ENCODE peak calls at places on chromosomes 11 and 22, in nine cellular contexts. One of them, this sample, is unnamed.
A peak's percentile ranks its signal among the peaks of the same experiment; 100 is the strongest.

GRCh38 chr11:69134957-69135356 is 20.8 kb upstream of the SMIM38 start:
- DNase-seq in amygdala: no peak
- DNase-seq in activated T-cell treated with anti-CD3 and anti-CD28 coated beads, Interleukin-2, amount 50 U/mL, for 72 hours: no peak
- DNase-seq in A549: no peak
- DNase-seq in AG09319: no peak
- DNase-seq in psoas muscle: no peak
- DNase-seq in naive B cell: no peak
- DNase-seq in AG10803: no peak
- DNase-seq in GM12892: no peak
- DNase-seq in this sample: no peak

GRCh38 chr22:25059438-25059837 is 106.9 kb downstream of the KIAA1671 start:
- DNase-seq in amygdala: no peak
- DNase-seq in activated T-cell treated with anti-CD3 and anti-CD28 coated beads, Interleukin-2, amount 50 U/mL, for 72 hours: no peak
- DNase-seq in A549: no peak
- DNase-seq in AG09319: no peak
- DNase-seq in psoas muscle: no peak
- DNase-seq in naive B cell: no peak
- DNase-seq in AG10803: no peak
- DNase-seq in GM12892: no peak
- DNase-seq in this sample: no peak

GRCh38 chr22:11066458-11067285 is 4461.3 kb upstream of the OR11H1 start:
- DNase-seq in amygdala: no peak
- DNase-seq in activated T-cell treated with anti-CD3 and anti-CD28 coated beads, Interleukin-2, amount 50 U/mL, for 72 hours: no peak
- DNase-seq in A549: no peak
- DNase-seq in AG09319: no peak
- DNase-seq in psoas muscle: no peak
- DNase-seq in naive B cell: no peak
- DNase-seq in AG10803: no peak
- DNase-seq in GM12892: peak; percentile 34
- DNase-seq in this sample: no peak

GRCh38 chr11:57568330-57568766 is 876 bp upstream of the UBE2L6 start:
- DNase-seq in amygdala: no peak
- DNase-seq in activated T-cell treated with anti-CD3 and anti-CD28 coated beads, Interleukin-2, amount 50 U/mL, for 72 hours: peak; percentile 92
- DNase-seq in A549: no peak
- DNase-seq in AG09319: peak; percentile 47
- DNase-seq in psoas muscle: peak; percentile 82
- DNase-seq in naive B cell: peak; percentile 83
- DNase-seq in AG10803: peak; percentile 68
- DNase-seq in GM12892: no peak
- DNase-seq in this sample: peak; percentile 81

GRCh38 chr11:2940166-2940929 is 11.1 kb upstream of the PHLDA2 start:
- DNase-seq in amygdala: no peak
- DNase-seq in activated T-cell treated with anti-CD3 and anti-CD28 coated beads, Interleukin-2, amount 50 U/mL, for 72 hours: peak; percentile 55
- DNase-seq in A549: peak; percentile 50
- DNase-seq in AG09319: no peak
- DNase-seq in psoas muscle: peak; percentile 55
- DNase-seq in naive B cell: no peak
- DNase-seq in AG10803: peak; percentile 58
- DNase-seq in GM12892: no peak
- DNase-seq in this sample: no peak

GRCh38 chr11:134753805-134754130 is 341.7 kb upstream of the B3GAT1 start:
- DNase-seq in amygdala: no peak
- DNase-seq in activated T-cell treated with anti-CD3 and anti-CD28 coated beads, Interleukin-2, amount 50 U/mL, for 72 hours: no peak
- DNase-seq in A549: no peak
- DNase-seq in AG09319: no peak
- DNase-seq in psoas muscle: no peak
- DNase-seq in naive B cell: no peak
- DNase-seq in AG10803: no peak
- DNase-seq in GM12892: no peak
- DNase-seq in this sample: no peak

GRCh38 chr22:18060646-18061620 is 16.9 kb upstream of the PEX26 start:
- DNase-seq in amygdala: no peak
- DNase-seq in activated T-cell treated with anti-CD3 and anti-CD28 coated beads, Interleukin-2, amount 50 U/mL, for 72 hours: no peak
- DNase-seq in A549: peak; percentile 74
- DNase-seq in AG09319: no peak
- DNase-seq in psoas muscle: no peak
- DNase-seq in naive B cell: no peak
- DNase-seq in AG10803: peak; percentile 49
- DNase-seq in GM12892: no peak
- DNase-seq in this sample: no peak

GRCh38 chr11:85762226-85762625 is 48.7 kb downstream of the SYTL2 start:
- DNase-seq in amygdala: no peak
- DNase-seq in activated T-cell treated with anti-CD3 and anti-CD28 coated beads, Interleukin-2, amount 50 U/mL, for 72 hours: no peak
- DNase-seq in A549: no peak
- DNase-seq in AG09319: no peak
- DNase-seq in psoas muscle: no peak
- DNase-seq in naive B cell: no peak
- DNase-seq in AG10803: no peak
- DNase-seq in GM12892: no peak
- DNase-seq in this sample: no peak

GRCh38 chr11:6251120-6251733 is 8.4 kb upstream of the CCKBR start:
- DNase-seq in amygdala: peak; percentile 29
- DNase-seq in activated T-cell treated with anti-CD3 and anti-CD28 coated beads, Interleukin-2, amount 50 U/mL, for 72 hours: peak; percentile 60
- DNase-seq in A549: peak; percentile 82
- DNase-seq in AG09319: peak; percentile 16
- DNase-seq in psoas muscle: peak; percentile 63
- DNase-seq in naive B cell: no peak
- DNase-seq in AG10803: peak; percentile 61
- DNase-seq in GM12892: peak; percentile 56
- DNase-seq in this sample: peak; percentile 13

GRCh38 chr22:46738642-46738960 is 549 bp upstream of the CERK start:
- DNase-seq in amygdala: no peak
- DNase-seq in activated T-cell treated with anti-CD3 and anti-CD28 coated beads, Interleukin-2, amount 50 U/mL, for 72 hours: no peak
- DNase-seq in A549: no peak
- DNase-seq in AG09319: no peak
- DNase-seq in psoas muscle: no peak
- DNase-seq in naive B cell: no peak
- DNase-seq in AG10803: no peak
- DNase-seq in GM12892: no peak
- DNase-seq in this sample: no peak

GRCh38 chr11:74278721-74279148 is 32.7 kb downstream of the P4HA3 start:
- DNase-seq in amygdala: no peak
- DNase-seq in activated T-cell treated with anti-CD3 and anti-CD28 coated beads, Interleukin-2, amount 50 U/mL, for 72 hours: no peak
- DNase-seq in A549: peak; percentile 68
- DNase-seq in AG09319: peak; percentile 80
- DNase-seq in psoas muscle: peak; percentile 78
- DNase-seq in naive B cell: no peak
- DNase-seq in AG10803: peak; percentile 98
- DNase-seq in GM12892: no peak
- DNase-seq in this sample: no peak

GRCh38 chr11:107307991-107308390 is 149.6 kb downstream of the CWF19L2 start:
- DNase-seq in amygdala: no peak
- DNase-seq in activated T-cell treated with anti-CD3 and anti-CD28 coated beads, Interleukin-2, amount 50 U/mL, for 72 hours: no peak
- DNase-seq in A549: no peak
- DNase-seq in AG09319: no peak
- DNase-seq in psoas muscle: no peak
- DNase-seq in naive B cell: no peak
- DNase-seq in AG10803: no peak
- DNase-seq in GM12892: no peak
- DNase-seq in this sample: no peak

GRCh38 chr22:22698263-22698750 is 53.9 kb downstream of the GGTLC2 start:
- DNase-seq in amygdala: no peak
- DNase-seq in activated T-cell treated with anti-CD3 and anti-CD28 coated beads, Interleukin-2, amount 50 U/mL, for 72 hours: no peak
- DNase-seq in A549: no peak
- DNase-seq in AG09319: no peak
- DNase-seq in psoas muscle: no peak
- DNase-seq in naive B cell: peak; percentile 57
- DNase-seq in AG10803: no peak
- DNase-seq in GM12892: no peak
- DNase-seq in this sample: no peak